ENCODE peak calls at places on chromosomes 13 and 19, in five cellular contexts. J is ELR; I is AG09309; R is effector CD4-positive, alpha-beta T cell; Q is ovary. P is an unnamed sample.

GRCh38 chr19:33627962-33628839 is 6.4 kb downstream of the CHST8 start:
- DNase-seq in J (no peak), I (no peak), R (no peak), Q (no peak), P (no peak)

GRCh38 chr13:29499766-29500165 is 95.7 kb downstream of the SLC7A1 start:
- DNase-seq in J (no peak), I (no peak), R (no peak), Q (no peak), P (no peak)

GRCh38 chr13:110450016-110450900 is 111.3 kb downstream of the RAB20 start:
- DNase-seq in J (no peak), I (no peak), R (no peak), Q (no peak), P (no peak)

GRCh38 chr13:95083758-95084157 is 217.5 kb downstream of the ABCC4 start:
- DNase-seq in J (peak), I (peak), R (no peak), Q (no peak), P (no peak)

GRCh38 chr13:38395505-38395803 is 45.8 kb downstream of the UFM1 start:
- DNase-seq in J (peak), I (no peak), R (no peak), Q (no peak), P (no peak)

GRCh38 chr13:31957772-31958171 is 73.8 kb upstream of the FRY start:
- DNase-seq in J (peak), I (no peak), R (no peak), Q (no peak), P (no peak)

GRCh38 chr19:44741841-44742352 is 6.6 kb upstream of the BCL3 start:
- DNase-seq in J (peak), I (peak), R (no peak), Q (peak), P (no peak)

GRCh38 chr19:6714749-6715555 is 5.5 kb downstream of the C3 start:
- DNase-seq in J (no peak), I (no peak), R (no peak), Q (peak), P (no peak)

GRCh38 chr19:13163609-13164364 is 13.6 kb downstream of the IER2 start:
- DNase-seq in J (peak), I (no peak), R (peak), Q (peak), P (peak)

GRCh38 chr19:18807861-18808331 is 16.8 kb upstream of the COMP start:
- DNase-seq in J (no peak), I (peak), R (no peak), Q (no peak), P (no peak)

GRCh38 chr19:55216461-55217198 is 7.3 kb upstream of the PTPRH start:
- DNase-seq in J (peak), I (peak), R (peak), Q (peak), P (peak)

GRCh38 chr13:99976502-99977115 is 5.0 kb upstream of the ZIC2 start:
- DNase-seq in J (no peak), I (no peak), R (no peak), Q (no peak), P (no peak)

GRCh38 chr13:113997845-113998751 is 24.2 kb upstream of the C13orf46 start:
- DNase-seq in J (peak), I (peak), R (no peak), Q (peak), P (peak)

GRCh38 chr19:29552454-29553280 is 26.9 kb downstream of the VSTM2B start:
- DNase-seq in J (no peak), I (no peak), R (no peak), Q (no peak), P (no peak)

GRCh38 chr19:3284759-3285646 is 60.5 kb downstream of the CELF5 start:
- DNase-seq in J (peak), I (no peak), R (peak), Q (peak), P (peak)

GRCh38 chr13:49649244-49649962 is 21.1 kb downstream of the ARL11 start:
- DNase-seq in J (peak), I (peak), R (no peak), Q (no peak), P (no peak)

GRCh38 chr19:13118424-13119193 is 545 bp downstream of the NACC1 start:
- DNase-seq in J (peak), I (no peak), R (no peak), Q (peak), P (peak)

GRCh38 chr13:19742651-19743050 is 40.1 kb downstream of the PSPC1 start:
- DNase-seq in J (no peak), I (no peak), R (no peak), Q (no peak), P (no peak)

GRCh38 chr19:19538077-19538764 is at the start of gene CILP2:
- DNase-seq in J (peak), I (no peak), R (peak), Q (peak), P (peak)

GRCh38 chr19:3506384-3507340 is 551 bp downstream of the FZR1 start:
- DNase-seq in J (peak), I (no peak), R (peak), Q (peak), P (no peak)

GRCh38 chr19:49767967-49768581 is 1.3 kb downstream of the AP2A1 start:
- DNase-seq in J (no peak), I (no peak), R (no peak), Q (no peak), P (no peak)

P was measured in glutamatergic neuron.